ENCODE peak calls at places on chromosomes 11 and 22, in five cellular contexts. P, Q, A, Y and I are unnamed samples.

GRCh38 chr11:93659841-93660240 is 1.6 kb upstream of the CEP295 start:
- DNase-seq in P (no peak), Q (no peak), A (peak), Y (no peak), I (no peak)

GRCh38 chr11:119108151-119108856 is 1.2 kb downstream of the C2CD2L start:
- DNase-seq in P (no peak), Q (no peak), A (peak), Y (peak), I (peak)

GRCh38 chr11:77660947-77661346 is 23.4 kb upstream of the CLNS1A start:
- DNase-seq in P (no peak), Q (no peak), A (no peak), Y (no peak), I (no peak)

GRCh38 chr11:1645357-1645821 is 15.8 kb downstream of the KRTAP5-5 start:
- DNase-seq in P (no peak), Q (no peak), A (no peak), Y (no peak), I (no peak)

GRCh38 chr11:18071098-18071705 is 25.1 kb upstream of the TPH1 start:
- DNase-seq in P (no peak), Q (no peak), A (no peak), Y (no peak), I (no peak)

GRCh38 chr11:748007-748359 is 719 bp downstream of the TALDO1 start:
- DNase-seq in P (peak), Q (no peak), A (no peak), Y (no peak), I (peak)

GRCh38 chr11:11262171-11262920 is 90.7 kb downstream of the CSNK2A3 start:
- DNase-seq in P (no peak), Q (no peak), A (no peak), Y (no peak), I (no peak)

GRCh38 chr11:86046111-86046510 is 22.8 kb downstream of the PICALM start:
- DNase-seq in P (no peak), Q (no peak), A (no peak), Y (no peak), I (no peak)

GRCh38 chr11:100680070-100680469 is 7.0 kb upstream of the ARHGAP42 start:
- DNase-seq in P (no peak), Q (no peak), A (no peak), Y (no peak), I (no peak)

GRCh38 chr22:46107753-46108563 is 42.4 kb upstream of the PPARA start:
- DNase-seq in P (peak), Q (no peak), A (peak), Y (no peak), I (no peak)

GRCh38 chr22:35918466-35918865 is 110.2 kb downstream of the RBFOX2 start:
- DNase-seq in P (no peak), Q (no peak), A (peak), Y (no peak), I (no peak)

GRCh38 chr22:49959782-49960158 is 802 bp upstream of the PIM3 start:
- DNase-seq in P (peak), Q (no peak), A (peak), Y (no peak), I (no peak)

GRCh38 chr22:23178512-23179254 is 1.6 kb upstream of the BCR start:
- DNase-seq in P (peak), Q (peak), A (peak), Y (peak), I (peak)

GRCh38 chr11:2524446-2525165 is 79.8 kb downstream of the KCNQ1 start:
- DNase-seq in P (peak), Q (no peak), A (no peak), Y (no peak), I (no peak)

GRCh38 chr11:35231074-35231473 is 92.1 kb downstream of the CD44 start:
- DNase-seq in P (no peak), Q (no peak), A (no peak), Y (no peak), I (no peak)

GRCh38 chr11:66546966-66547661 is 411 bp downstream of the ACTN3 start:
- DNase-seq in P (no peak), Q (no peak), A (no peak), Y (no peak), I (no peak)

GRCh38 chr22:22894740-22895731 is 7.4 kb downstream of the IGLL5 start:
- DNase-seq in P (peak), Q (no peak), A (no peak), Y (no peak), I (no peak)

GRCh38 chr11:3994030-3994640 is 100.5 kb upstream of the RRM1 start:
- DNase-seq in P (no peak), Q (no peak), A (peak), Y (no peak), I (no peak)

GRCh38 chr11:14974723-14975587 is 2.8 kb upstream of the CALCA start:
- DNase-seq in P (no peak), Q (peak), A (peak), Y (peak), I (peak)

GRCh38 chr22:21710156-21710555 is 25.4 kb downstream of the YPEL1 start:
- DNase-seq in P (no peak), Q (no peak), A (peak), Y (no peak), I (no peak)

GRCh38 chr11:11218287-11218986 is 134.6 kb downstream of the CSNK2A3 start:
- DNase-seq in P (no peak), Q (no peak), A (no peak), Y (no peak), I (no peak)